ENCODE peak calls at places on chromosome 14, in nine cellular contexts. S is astrocyte of the spinal cord, F is neural crest cell, L is mesothelial cell of epicardium, R is fibroblast of lung, G is choroid plexus epithelial cell, E is psoas muscle, U is lung, Q is astrocyte of the cerebellum. C is an unnamed sample.

GRCh38 chr14:56488306-56488705 is 91.3 kb upstream of the TMEM260 start:
- DNase-seq in L (no peak), U (no peak), Q (no peak), R (no peak), S (no peak), E (no peak), F (no peak), G (no peak), C (no peak)

GRCh38 chr14:100303179-100303578 is 3.1 kb downstream of the SLC25A29 start:
- DNase-seq in G (no peak), E (no peak), Q (no peak), L (no peak), S (no peak), F (no peak), U (no peak), R (no peak), C (no peak)

GRCh38 chr14:53570411-53571387 is 385.9 kb downstream of the BMP4 start:
- DNase-seq in L (no peak), Q (no peak), G (no peak), E (no peak), S (no peak), F (no peak), U (no peak), R (no peak), C (no peak)

GRCh38 chr14:89417469-89418225 is 614 bp upstream of the FOXN3 start:
- DNase-seq in R (peak), Q (no peak), E (peak), U (peak), F (peak), S (peak), G (peak), L (peak), C (no peak)

GRCh38 chr14:48584031-48584430 is 908.6 kb upstream of the MDGA2 start:
- DNase-seq in F (no peak), L (no peak), U (no peak), E (no peak), Q (no peak), R (peak), G (no peak), S (no peak), C (no peak)

GRCh38 chr14:68462683-68463082 is 330.2 kb downstream of the ZFP36L1 start:
- DNase-seq in L (no peak), E (no peak), Q (no peak), F (no peak), U (no peak), G (peak), S (no peak), R (peak), C (no peak)

GRCh38 chr14:50523271-50524041 is 8.9 kb downstream of the MAP4K5 start:
- DNase-seq in L (no peak), F (no peak), S (no peak), E (no peak), U (no peak), G (no peak), Q (no peak), R (no peak), C (no peak)

GRCh38 chr14:89845346-89845745 is 109.2 kb downstream of the EFCAB11 start:
- DNase-seq in S (peak), Q (peak), E (no peak), R (peak), F (no peak), G (peak), U (no peak), L (no peak), C (no peak)

GRCh38 chr14:67405771-67406170 is 6.2 kb downstream of the PLEK2 start:
- DNase-seq in Q (no peak), E (no peak), F (no peak), L (no peak), G (no peak), S (no peak), R (no peak), U (no peak), C (no peak)

GRCh38 chr14:88516742-88517418 is 37.9 kb downstream of the PTPN21 start:
- DNase-seq in R (no peak), L (no peak), U (no peak), G (no peak), S (no peak), E (no peak), Q (no peak), F (no peak), C (no peak)

GRCh38 chr14:30015471-30015870 is 87.8 kb upstream of the PRKD1 start:
- DNase-seq in L (no peak), U (no peak), S (no peak), R (peak), G (peak), E (no peak), Q (no peak), F (no peak), C (no peak)

GRCh38 chr14:101031186-101031585 is 127.7 kb upstream of the RTL1 start:
- DNase-seq in S (no peak), Q (no peak), R (no peak), E (no peak), G (no peak), F (no peak), L (no peak), U (no peak), C (no peak)

GRCh38 chr14:36683083-36683724 is 21.5 kb downstream of the PAX9 start:
- DNase-seq in L (no peak), F (no peak), Q (no peak), S (no peak), U (no peak), G (no peak), R (no peak), E (no peak), C (no peak)

GRCh38 chr14:92717571-92718042 is 30.8 kb downstream of the LGMN start:
- DNase-seq in F (no peak), L (no peak), Q (no peak), U (no peak), R (peak), G (no peak), S (no peak), E (no peak), C (no peak)

GRCh38 chr14:58969951-58970751 is 218.3 kb upstream of the DAAM1 start:
- DNase-seq in L (peak), U (no peak), G (peak), S (peak), Q (no peak), R (peak), F (no peak), E (no peak), C (no peak)

GRCh38 chr14:98834119-98834518 is 437.9 kb downstream of the BCL11B start:
- DNase-seq in Q (no peak), G (no peak), S (no peak), F (no peak), R (no peak), E (no peak), U (no peak), L (no peak), C (no peak)

GRCh38 chr14:50062438-50063039 is 53.8 kb downstream of the VCPKMT start:
- DNase-seq in L (no peak), Q (no peak), S (peak), U (no peak), F (no peak), E (no peak), G (peak), R (peak), C (peak)

DNA sequence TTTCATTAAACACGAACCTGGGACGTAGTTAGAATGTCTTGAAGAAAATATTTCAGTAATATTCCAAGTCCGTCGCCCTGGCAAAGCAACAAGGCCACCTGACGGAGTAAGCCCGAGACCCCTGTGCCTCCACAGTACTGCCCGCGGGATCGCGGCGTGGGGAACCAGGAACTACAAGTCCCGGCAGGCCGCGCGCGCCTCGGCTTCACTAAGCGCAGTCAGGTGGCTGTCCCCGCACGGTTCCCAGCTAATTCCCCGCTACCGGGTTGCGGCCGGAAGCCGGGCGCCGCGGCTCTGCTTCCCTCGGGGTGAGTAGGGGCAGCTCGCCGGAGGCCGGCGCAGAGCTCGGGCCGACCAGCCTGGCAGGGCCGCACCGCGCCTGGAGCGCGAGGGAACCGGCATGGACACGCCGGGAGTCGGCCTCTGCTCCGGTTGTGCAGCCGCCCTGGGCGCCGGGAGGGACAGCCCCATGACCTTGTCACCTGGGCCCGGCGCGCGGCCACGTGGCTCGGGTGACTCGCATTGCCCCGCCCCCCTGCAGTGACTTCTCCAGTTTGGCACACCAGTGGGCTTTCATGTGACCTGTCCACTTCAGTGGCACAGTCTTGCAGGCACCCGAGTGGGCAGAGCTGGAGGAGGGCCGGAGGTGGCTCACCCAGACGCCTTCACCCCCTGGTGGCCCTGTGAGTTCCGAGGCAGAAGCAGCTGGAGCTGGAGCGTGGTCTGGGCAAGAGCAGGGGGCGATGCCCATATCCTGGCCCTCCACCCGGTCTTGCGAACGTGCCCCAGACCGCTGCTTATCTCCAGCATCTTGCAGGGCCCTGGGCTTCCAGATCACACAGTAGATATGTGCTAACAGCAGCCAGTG is at the start of gene ADCK1:
- DNase-seq in Q (peak), F (peak), S (peak), G (peak), R (peak), E (peak), U (peak), L (peak), C (peak)
- TF ChIP-seq CTCF in Q (peak), F (peak), S (peak), G (peak), R (peak), E (peak), U (peak), L (no peak), C (no peak)

GRCh38 chr14:81268016-81268416 is 47.3 kb upstream of the GTF2A1 start:
- DNase-seq in S (no peak), U (no peak), L (no peak), F (no peak), E (no peak), Q (no peak), G (peak), R (peak), C (no peak)
- TF ChIP-seq CTCF in S (no peak), U (no peak), L (no peak), F (peak), E (no peak), Q (no peak), G (no peak), R (no peak), C (no peak)

GRCh38 chr14:61480704-61481285 is 159.4 kb downstream of the PRKCH start:
- DNase-seq in U (no peak), R (no peak), E (no peak), Q (no peak), F (no peak), G (no peak), S (no peak), L (no peak), C (no peak)
- TF ChIP-seq CTCF in U (no peak), R (no peak), E (no peak), Q (no peak), F (no peak), G (no peak), S (no peak), L (no peak), C (no peak)

DNA sequence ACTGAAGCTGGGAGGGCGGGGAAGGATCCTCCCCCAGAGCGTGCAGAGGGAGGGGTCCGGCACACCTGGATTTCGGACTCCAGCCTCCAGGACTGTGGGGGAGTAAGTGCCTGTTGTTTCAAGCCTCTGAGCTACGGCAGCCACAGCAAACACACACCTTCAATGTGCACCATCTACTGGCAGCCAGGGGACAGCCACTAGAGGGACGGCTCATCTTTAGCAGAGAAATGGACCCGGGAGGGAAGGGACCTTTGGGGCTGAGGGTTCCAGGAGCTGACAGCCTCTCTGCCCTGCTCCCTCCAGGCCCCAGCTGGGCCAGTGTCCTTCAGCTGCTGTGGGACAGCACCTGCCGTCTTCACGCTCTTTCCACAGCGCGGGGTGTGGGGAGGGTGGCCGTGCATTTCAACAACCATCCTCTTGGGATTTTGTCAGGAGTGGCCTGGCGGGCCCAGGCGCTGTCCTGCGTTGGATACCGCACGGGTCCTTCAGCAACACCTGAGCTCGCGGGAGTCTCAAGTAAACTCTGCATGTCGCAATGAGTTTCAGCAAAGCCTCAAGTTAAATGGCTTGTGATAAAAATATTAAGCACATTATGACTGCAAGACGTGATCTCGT is 209.2 kb upstream of the C14orf180 start:
- DNase-seq in R (no peak), G (peak), Q (no peak), F (no peak), L (no peak), S (no peak), E (no peak), U (no peak), C (peak)
- TF ChIP-seq CTCF in R (no peak), G (peak), Q (no peak), F (peak), L (no peak), S (no peak), E (peak), U (no peak), C (no peak)

C was measured in RWPE1.